ENCODE peak calls at places on chromosome 12, in nine cellular contexts. B is hypothalamus; A is stimulated activated CD4-positive, alpha-beta T cell treated with anti-CD3 and anti-CD28 coated beads, Interleukin-2, amount 100 ng/mL, for 48 hours; V is HTR-8/SVneo; S is fibroblast of pulmonary artery; W is HFFc6; Y is activated CD4-positive, alpha-beta T cell treated with anti-CD3 and anti-CD28 coated beads for 24 hours; N is RWPE1; E is GM10248. C is an unnamed sample.

GRCh38 chr12:105947906-105948305 is 190.8 kb downstream of the NUAK1 start:
- DNase-seq in B (no peak), S (no peak), N (no peak), A (no peak), E (no peak), V (no peak), W (no peak), Y (no peak), C (no peak)

GRCh38 chr12:59357811-59358210 is 238.0 kb upstream of the SLC16A7 start:
- DNase-seq in B (no peak), W (no peak), V (no peak), N (no peak), Y (no peak), E (no peak), A (no peak), S (no peak), C (no peak)

GRCh38 chr12:81329088-81329487 is 251.2 kb downstream of the ACSS3 start:
- DNase-seq in A (no peak), Y (no peak), V (no peak), W (no peak), B (no peak), N (no peak), E (no peak), S (peak), C (no peak)

GRCh38 chr12:53097564-53098353 is at the start of gene IGFBP6:
- DNase-seq in A (peak), B (peak), V (peak), Y (no peak), S (peak), W (peak), E (peak), N (peak), C (no peak)

GRCh38 chr12:92431146-92431545 is 271.6 kb upstream of the PLEKHG7 start:
- DNase-seq in V (no peak), W (no peak), Y (no peak), B (no peak), E (peak), A (no peak), S (no peak), N (no peak), C (no peak)

GRCh38 chr12:116861331-116861730 is 19.9 kb downstream of the HRK start:
- DNase-seq in N (no peak), E (peak), Y (no peak), V (no peak), S (peak), A (no peak), W (peak), B (peak), C (no peak)

GRCh38 chr12:124233041-124233836 is 61.7 kb upstream of the RFLNA start:
- DNase-seq in A (no peak), S (peak), W (peak), E (no peak), N (peak), B (no peak), V (peak), Y (no peak), C (no peak)

GRCh38 chr12:1350055-1350933 is 244.1 kb downstream of the FBXL14 start:
- DNase-seq in A (no peak), B (no peak), Y (no peak), S (peak), V (peak), W (peak), E (no peak), N (peak), C (no peak)

GRCh38 chr12:129064201-129064881 is 211.1 kb downstream of the GLT1D1 start:
- DNase-seq in Y (no peak), E (no peak), S (no peak), A (no peak), N (no peak), V (no peak), B (no peak), W (no peak), C (no peak)

GRCh38 chr12:109766251-109766778 is 52.7 kb downstream of the FAM222A start:
- DNase-seq in A (no peak), Y (no peak), E (no peak), W (no peak), B (no peak), S (no peak), N (no peak), V (no peak), C (no peak)

GRCh38 chr12:87274594-87275245 is 754.5 kb downstream of the C12orf50 start:
- DNase-seq in A (no peak), Y (no peak), V (no peak), W (no peak), E (no peak), B (no peak), N (peak), S (peak), C (no peak)

C was measured in GM12892.